ENCODE peak calls at places on chromosomes 11 and 22, in five cellular contexts. One of them, this sample, is unnamed.

GRCh38 chr11:117837791-117838190 is 13.2 kb upstream of the FXYD2 start:
- DNase-seq in left cardiac atrium: peak
- DNase-seq in CD4-positive, CD25-positive, alpha-beta regulatory T cell: no peak
- DNase-seq in Calu3: no peak
- DNase-seq in GM04504: no peak
- DNase-seq in this sample: peak

GRCh38 chr22:46106279-46107022 is 43.9 kb upstream of the PPARA start:
- DNase-seq in GM04504: no peak
- DNase-seq in Calu3: no peak
- DNase-seq in CD4-positive, CD25-positive, alpha-beta regulatory T cell: no peak
- DNase-seq in left cardiac atrium: no peak
- DNase-seq in this sample: no peak

GRCh38 chr11:47415091-47415854 is 6.9 kb downstream of the SLC39A13 start:
- DNase-seq in CD4-positive, CD25-positive, alpha-beta regulatory T cell: no peak
- DNase-seq in Calu3: no peak
- DNase-seq in left cardiac atrium: no peak
- DNase-seq in GM04504: no peak
- DNase-seq in this sample: no peak

GRCh38 chr11:2143652-2144548 is 4.7 kb upstream of the IGF2 start:
- DNase-seq in GM04504: no peak
- DNase-seq in Calu3: no peak
- DNase-seq in left cardiac atrium: no peak
- DNase-seq in CD4-positive, CD25-positive, alpha-beta regulatory T cell: no peak
- DNase-seq in this sample: no peak

GRCh38 chr11:69166186-69167115 is 10.7 kb downstream of the SMIM38 start:
- DNase-seq in CD4-positive, CD25-positive, alpha-beta regulatory T cell: peak
- DNase-seq in GM04504: peak
- DNase-seq in Calu3: peak
- DNase-seq in left cardiac atrium: peak
- DNase-seq in this sample: no peak

GRCh38 chr11:80393210-80393609 is 952.4 kb upstream of the TENM4 start:
- DNase-seq in GM04504: no peak
- DNase-seq in left cardiac atrium: no peak
- DNase-seq in CD4-positive, CD25-positive, alpha-beta regulatory T cell: no peak
- DNase-seq in Calu3: no peak
- DNase-seq in this sample: no peak

GRCh38 chr11:67416416-67417335 is 1.2 kb downstream of the CARNS1 start:
- DNase-seq in Calu3: no peak
- DNase-seq in GM04504: no peak
- DNase-seq in left cardiac atrium: peak
- DNase-seq in CD4-positive, CD25-positive, alpha-beta regulatory T cell: peak
- DNase-seq in this sample: no peak

GRCh38 chr22:25362215-25362882 is 142.9 kb downstream of the CRYBB2 start:
- DNase-seq in left cardiac atrium: peak
- DNase-seq in GM04504: peak
- DNase-seq in CD4-positive, CD25-positive, alpha-beta regulatory T cell: peak
- DNase-seq in Calu3: peak
- DNase-seq in this sample: peak

GRCh38 chr22:29766632-29767288 is at the start of gene ZMAT5:
- DNase-seq in left cardiac atrium: peak
- DNase-seq in Calu3: peak
- DNase-seq in GM04504: peak
- DNase-seq in CD4-positive, CD25-positive, alpha-beta regulatory T cell: peak
- DNase-seq in this sample: peak

GRCh38 chr11:113114452-113115027 is 153.3 kb downstream of the NCAM1 start:
- DNase-seq in CD4-positive, CD25-positive, alpha-beta regulatory T cell: no peak
- DNase-seq in Calu3: peak
- DNase-seq in left cardiac atrium: peak
- DNase-seq in GM04504: peak
- DNase-seq in this sample: peak

GRCh38 chr22:27692243-27692642 is 109.3 kb downstream of the MN1 start:
- DNase-seq in CD4-positive, CD25-positive, alpha-beta regulatory T cell: no peak
- DNase-seq in Calu3: no peak
- DNase-seq in left cardiac atrium: no peak
- DNase-seq in GM04504: no peak
- DNase-seq in this sample: no peak

GRCh38 chr11:2675540-2675939 is 24.3 kb downstream of the KCNQ1OT1 start:
- DNase-seq in left cardiac atrium: peak
- DNase-seq in Calu3: no peak
- DNase-seq in CD4-positive, CD25-positive, alpha-beta regulatory T cell: no peak
- DNase-seq in GM04504: no peak
- DNase-seq in this sample: no peak

GRCh38 chr11:125992893-125993292 is 47.0 kb downstream of the VSIG10L2 start:
- DNase-seq in Calu3: no peak
- DNase-seq in left cardiac atrium: no peak
- DNase-seq in CD4-positive, CD25-positive, alpha-beta regulatory T cell: no peak
- DNase-seq in GM04504: no peak
- DNase-seq in this sample: no peak

GRCh38 chr11:115051938-115052590 is 373.7 kb downstream of the NXPE2 start:
- DNase-seq in GM04504: no peak
- DNase-seq in Calu3: no peak
- DNase-seq in CD4-positive, CD25-positive, alpha-beta regulatory T cell: no peak
- DNase-seq in left cardiac atrium: no peak
- DNase-seq in this sample: no peak

GRCh38 chr11:104000798-104001197 is 35.6 kb upstream of the DDI1 start:
- DNase-seq in GM04504: no peak
- DNase-seq in left cardiac atrium: no peak
- DNase-seq in CD4-positive, CD25-positive, alpha-beta regulatory T cell: no peak
- DNase-seq in Calu3: no peak
- DNase-seq in this sample: no peak

GRCh38 chr11:104918113-104918824 is 20.0 kb upstream of the CASP12 start:
- DNase-seq in left cardiac atrium: no peak
- DNase-seq in GM04504: peak
- DNase-seq in CD4-positive, CD25-positive, alpha-beta regulatory T cell: peak
- DNase-seq in Calu3: no peak
- DNase-seq in this sample: no peak

GRCh38 chr11:107991868-107992414 is 16.8 kb upstream of the CUL5 start:
- DNase-seq in GM04504: no peak
- DNase-seq in Calu3: no peak
- DNase-seq in left cardiac atrium: no peak
- DNase-seq in CD4-positive, CD25-positive, alpha-beta regulatory T cell: no peak
- DNase-seq in this sample: no peak

GRCh38 chr11:112157274-112157766 is 6.6 kb downstream of the IL18 start:
- DNase-seq in GM04504: peak
- DNase-seq in left cardiac atrium: no peak
- DNase-seq in Calu3: peak
- DNase-seq in CD4-positive, CD25-positive, alpha-beta regulatory T cell: no peak
- DNase-seq in this sample: no peak

GRCh38 chr11:103659138-103659734 is 377.2 kb upstream of the DDI1 start:
- DNase-seq in left cardiac atrium: no peak
- DNase-seq in Calu3: peak
- DNase-seq in CD4-positive, CD25-positive, alpha-beta regulatory T cell: no peak
- DNase-seq in GM04504: no peak
- DNase-seq in this sample: no peak

GRCh38 chr11:64226507-64227051 is 505 bp downstream of the NUDT22 start:
- DNase-seq in GM04504: no peak
- DNase-seq in CD4-positive, CD25-positive, alpha-beta regulatory T cell: peak
- DNase-seq in left cardiac atrium: peak
- DNase-seq in Calu3: peak
- DNase-seq in this sample: peak

GRCh38 chr11:66012946-66013761 is 1.3 kb downstream of the CST6 start:
- DNase-seq in GM04504: no peak
- DNase-seq in CD4-positive, CD25-positive, alpha-beta regulatory T cell: no peak
- DNase-seq in Calu3: peak
- DNase-seq in left cardiac atrium: no peak
- DNase-seq in this sample: no peak

GRCh38 chr22:47376322-47376700 is 613.9 kb downstream of the TBC1D22A start:
- DNase-seq in CD4-positive, CD25-positive, alpha-beta regulatory T cell: no peak
- DNase-seq in left cardiac atrium: no peak
- DNase-seq in GM04504: no peak
- DNase-seq in Calu3: no peak
- DNase-seq in this sample: peak

GRCh38 chr11:3165152-3165705 is at the start of gene OSBPL5:
- DNase-seq in left cardiac atrium: peak
- DNase-seq in Calu3: peak
- DNase-seq in CD4-positive, CD25-positive, alpha-beta regulatory T cell: peak
- DNase-seq in GM04504: peak
- DNase-seq in this sample: no peak

GRCh38 chr11:26095340-26095739 is 236.6 kb upstream of the ANO3 start:
- DNase-seq in CD4-positive, CD25-positive, alpha-beta regulatory T cell: no peak
- DNase-seq in left cardiac atrium: no peak
- DNase-seq in GM04504: no peak
- DNase-seq in Calu3: no peak
- DNase-seq in this sample: no peak

GRCh38 chr22:31344369-31345330 is 1.5 kb downstream of the PATZ1 start:
- DNase-seq in CD4-positive, CD25-positive, alpha-beta regulatory T cell: peak
- DNase-seq in Calu3: no peak
- DNase-seq in GM04504: no peak
- DNase-seq in left cardiac atrium: peak
- DNase-seq in this sample: peak

GRCh38 chr22:26922804-26923203 is 265.4 kb downstream of the MIAT start:
- DNase-seq in CD4-positive, CD25-positive, alpha-beta regulatory T cell: no peak
- DNase-seq in left cardiac atrium: no peak
- DNase-seq in Calu3: peak
- DNase-seq in GM04504: no peak
- DNase-seq in this sample: no peak

GRCh38 chr11:126834149-126834548 is 166.4 kb downstream of the KIRREL3 start:
- DNase-seq in left cardiac atrium: no peak
- DNase-seq in Calu3: no peak
- DNase-seq in CD4-positive, CD25-positive, alpha-beta regulatory T cell: no peak
- DNase-seq in GM04504: peak
- DNase-seq in this sample: no peak

GRCh38 chr11:130705670-130706421 is 210.4 kb downstream of the SNX19 start:
- DNase-seq in GM04504: no peak
- DNase-seq in CD4-positive, CD25-positive, alpha-beta regulatory T cell: no peak
- DNase-seq in left cardiac atrium: no peak
- DNase-seq in Calu3: no peak
- DNase-seq in this sample: no peak

GRCh38 chr11:2665747-2666710 is 33.8 kb downstream of the KCNQ1OT1 start:
- DNase-seq in GM04504: no peak
- DNase-seq in left cardiac atrium: no peak
- DNase-seq in CD4-positive, CD25-positive, alpha-beta regulatory T cell: no peak
- DNase-seq in Calu3: no peak
- DNase-seq in this sample: no peak

GRCh38 chr11:1203505-1204271 is 19.2 kb upstream of the MUC5B start:
- DNase-seq in CD4-positive, CD25-positive, alpha-beta regulatory T cell: no peak
- DNase-seq in Calu3: peak
- DNase-seq in GM04504: no peak
- DNase-seq in left cardiac atrium: peak
- DNase-seq in this sample: peak

GRCh38 chr22:49856343-49856742 is 2.7 kb downstream of the ZBED4 start:
- DNase-seq in CD4-positive, CD25-positive, alpha-beta regulatory T cell: no peak
- DNase-seq in left cardiac atrium: no peak
- DNase-seq in Calu3: no peak
- DNase-seq in GM04504: no peak
- DNase-seq in this sample: peak

This sample was measured in right lobe of liver.